ENCODE peak calls at places on chromosomes 3 and 15, in five cellular contexts. P, J, T, O and V are unnamed samples.

GRCh38 chr3:127092368-127092767 is 100.6 kb upstream of the PRR23E start:
- DNase-seq in P (no peak), J (no peak), T (no peak), O (no peak), V (no peak)

GRCh38 chr3:25084016-25084415 is 344.0 kb upstream of the RARB start:
- DNase-seq in P (no peak), J (no peak), T (no peak), O (no peak), V (no peak)

GRCh38 chr15:74405823-74406222 is 27.9 kb downstream of the SEMA7A start:
- DNase-seq in P (peak), J (no peak), T (no peak), O (no peak), V (no peak)

GRCh38 chr15:66024998-66025397 is 155.7 kb downstream of the RAB11A start:
- DNase-seq in P (no peak), J (no peak), T (no peak), O (no peak), V (no peak)

GRCh38 chr15:84685304-84685703 is 27.3 kb upstream of the NMB start:
- DNase-seq in P (peak), J (no peak), T (peak), O (peak), V (peak)

GRCh38 chr3:180229113-180229512 is 192.4 kb upstream of the PEX5L start:
- DNase-seq in P (no peak), J (no peak), T (peak), O (no peak), V (no peak)

GRCh38 chr15:62795171-62795570 is 247.4 kb upstream of the TPM1 start:
- DNase-seq in P (no peak), J (no peak), T (no peak), O (no peak), V (no peak)

GRCh38 chr3:133962879-133963278 is 66.8 kb downstream of the SLCO2A1 start:
- DNase-seq in P (no peak), J (no peak), T (peak), O (no peak), V (peak)

GRCh38 chr3:128950223-128950938 is 43.5 kb downstream of the CFAP92 start:
- DNase-seq in P (no peak), J (no peak), T (peak), O (no peak), V (peak)

GRCh38 chr3:175601521-175601920 is 742.4 kb downstream of the NAALADL2 start:
- DNase-seq in P (no peak), J (no peak), T (no peak), O (no peak), V (no peak)

GRCh38 chr3:39638286-39638685 is 170.8 kb downstream of the MOBP start:
- DNase-seq in P (no peak), J (no peak), T (no peak), O (no peak), V (no peak)

GRCh38 chr15:40487816-40488682 is 17.3 kb downstream of the CHST14 start:
- DNase-seq in P (no peak), J (no peak), T (no peak), O (no peak), V (no peak)

GRCh38 chr15:66456211-66456610 is 41.4 kb downstream of the SNAPC5 start:
- DNase-seq in P (no peak), J (no peak), T (no peak), O (no peak), V (no peak)

GRCh38 chr3:160413613-160414248 is 14.3 kb downstream of the SMC4 start:
- DNase-seq in P (peak), J (peak), T (peak), O (peak), V (peak)

GRCh38 chr15:94066046-94066445 is 165.3 kb upstream of the MCTP2 start:
- DNase-seq in P (no peak), J (no peak), T (no peak), O (no peak), V (no peak)

GRCh38 chr3:123749716-123750115 is 134.4 kb downstream of the MYLK start:
- DNase-seq in P (no peak), J (no peak), T (peak), O (no peak), V (no peak)

GRCh38 chr3:159856496-159857098 is 132.0 kb upstream of the IL12A start:
- DNase-seq in P (no peak), J (no peak), T (no peak), O (peak), V (no peak)

GRCh38 chr15:45399381-45400212 is 21.3 kb upstream of the GATM start:
- DNase-seq in P (no peak), J (no peak), T (peak), O (no peak), V (peak)

GRCh38 chr3:161348791-161349400 is 22.4 kb downstream of the SPTSSB start:
- DNase-seq in P (no peak), J (no peak), T (no peak), O (no peak), V (no peak)

GRCh38 chr15:22918596-22919140 is 61.5 kb downstream of the CYFIP1 start:
- DNase-seq in P (no peak), J (no peak), T (no peak), O (no peak), V (no peak)

GRCh38 chr15:57133127-57133968 is 214.9 kb downstream of the TCF12 start:
- DNase-seq in P (no peak), J (no peak), T (no peak), O (no peak), V (peak)

GRCh38 chr3:187498211-187498610 is 130.0 kb downstream of the RTP4 start:
- DNase-seq in P (no peak), J (no peak), T (no peak), O (no peak), V (no peak)
- TF ChIP-seq CTCF in P (no peak), J (no peak), T (no peak), O (no peak), V (no peak)

GRCh38 chr3:64291345-64291744 is 66.1 kb upstream of the PRICKLE2 start:
- DNase-seq in P (peak), J (no peak), T (peak), O (no peak), V (peak)
- H3K4me3 ChIP-seq in P (no peak), J (no peak), T (no peak), O (no peak), V (no peak)

GRCh38 chr3:98325055-98325454 is 28.6 kb upstream of the OR5K4 start:
- DNase-seq in P (no peak), J (no peak), T (no peak), O (no peak), V (no peak)
- TF ChIP-seq CTCF in P (no peak), J (no peak), T (no peak), O (no peak), V (no peak)

GRCh38 chr3:77943598-77943997 is 903.7 kb downstream of the ROBO2 start:
- DNase-seq in P (no peak), J (no peak), T (no peak), O (no peak), V (no peak)

GRCh38 chr3:77945320-77945719 is 905.4 kb downstream of the ROBO2 start:
- DNase-seq in P (no peak), J (no peak), T (peak), O (no peak), V (no peak)

GRCh38 chr3:77947671-77948070 is 907.8 kb downstream of the ROBO2 start:
- DNase-seq in P (no peak), J (no peak), T (no peak), O (no peak), V (no peak)
- H3K4me3 ChIP-seq in P (no peak), J (no peak), T (no peak), O (no peak), V (no peak)

GRCh38 chr3:124862006-124862405 is 25.2 kb downstream of the ITGB5 start:
- DNase-seq in P (no peak), J (no peak), T (no peak), O (no peak), V (no peak)
- TF ChIP-seq CTCF in P (no peak), J (no peak), T (no peak), O (no peak), V (no peak)

DNA sequence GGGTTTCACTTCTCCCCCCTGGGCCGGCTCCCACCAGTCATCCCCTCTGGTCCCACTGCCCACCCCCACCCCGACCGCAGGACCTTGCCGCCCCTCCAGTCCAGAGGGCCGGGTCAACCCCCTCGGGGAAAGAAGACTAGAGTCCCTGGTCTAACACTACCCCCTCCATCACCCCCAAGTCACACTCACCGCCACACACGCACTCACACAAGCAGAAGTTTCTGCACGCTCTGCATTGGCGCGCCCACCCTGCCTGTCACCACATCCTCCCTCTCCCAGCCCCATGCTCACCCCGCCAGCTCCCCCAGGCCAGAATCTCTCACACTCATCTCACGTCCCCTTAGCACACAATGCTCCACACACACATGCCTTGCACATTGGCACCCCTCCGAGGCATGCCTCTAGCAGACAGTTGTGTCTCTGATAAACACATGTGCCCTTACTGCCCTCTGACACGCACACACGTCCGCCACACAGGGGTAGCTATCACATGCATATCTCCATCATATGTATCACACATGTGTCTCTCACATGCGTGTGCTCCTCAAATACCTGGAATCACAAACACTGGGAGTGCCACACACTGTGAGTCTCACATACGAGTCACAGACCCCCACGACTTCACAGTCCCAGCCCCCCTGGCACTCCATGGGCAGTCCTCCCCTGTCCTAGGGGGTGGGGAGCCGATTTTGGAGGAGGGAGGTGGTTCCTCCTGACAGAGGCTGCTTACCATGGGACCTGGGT is 760 bp downstream of the FBLN2 start:
- DNase-seq in P (no peak), J (no peak), T (no peak), O (no peak), V (no peak)
- H3K4me3 ChIP-seq in P (no peak), J (no peak), T (peak), O (peak), V (peak)

DNA sequence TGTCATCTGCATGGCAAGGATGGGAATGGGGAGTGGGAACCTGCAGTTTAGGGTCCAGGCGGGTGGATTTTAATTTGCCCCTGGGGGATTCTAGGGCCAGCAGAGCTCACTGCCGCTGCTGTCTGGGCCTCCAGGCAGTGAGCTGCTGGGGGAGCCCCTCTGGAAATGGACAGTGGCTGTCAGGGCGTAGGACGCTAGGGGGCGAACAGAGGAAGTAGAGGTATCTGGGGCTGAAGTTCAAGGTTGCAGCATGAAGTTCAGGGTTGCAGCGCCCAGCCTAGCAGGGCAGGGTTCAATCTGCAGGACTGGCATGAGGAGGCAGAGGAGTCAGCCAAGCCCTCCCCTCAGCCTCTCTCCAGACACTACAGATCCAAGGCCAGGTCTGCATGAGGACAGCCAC is 49.5 kb downstream of the APBA2 start:
- DNase-seq in P (no peak), J (no peak), T (no peak), O (no peak), V (no peak)
- TF ChIP-seq CTCF in P (no peak), J (no peak), T (no peak), O (peak), V (peak)

DNA sequence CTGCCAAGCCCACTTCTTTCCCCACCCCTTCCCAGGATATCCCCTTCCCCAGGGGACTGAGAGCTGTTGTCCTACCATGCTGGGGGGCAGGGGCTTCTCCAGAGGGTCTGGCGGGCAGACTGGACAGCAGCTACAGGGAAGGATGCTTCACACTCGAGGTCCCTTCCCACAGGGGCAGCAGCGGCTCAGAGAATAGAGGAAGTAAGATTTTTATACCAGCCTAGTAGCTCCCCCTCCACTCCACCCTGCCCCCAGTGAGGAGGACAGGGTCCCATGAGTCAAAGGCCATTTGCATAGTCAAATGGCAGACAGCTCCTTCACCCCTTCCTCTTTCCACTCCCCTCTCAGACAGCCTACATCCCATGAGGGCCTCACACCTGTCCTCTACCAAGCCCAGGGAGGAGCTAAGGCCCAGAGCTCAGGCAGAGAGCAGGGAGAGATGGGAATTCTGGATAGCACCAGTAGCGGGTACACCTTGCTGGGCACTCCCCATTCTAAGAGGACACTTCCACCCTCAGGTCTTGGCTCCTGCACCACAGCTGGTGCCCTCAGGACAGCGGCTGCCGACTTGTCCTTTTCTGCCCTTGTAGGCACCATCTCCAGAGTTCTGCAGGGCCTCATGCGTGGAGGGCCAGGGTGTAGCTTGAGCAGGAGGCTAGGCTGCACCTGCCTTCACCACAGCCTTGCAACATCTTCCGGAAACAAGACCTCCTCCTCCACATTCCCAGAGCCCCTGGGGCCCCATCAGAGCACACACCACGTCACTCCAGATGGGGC is at the start of gene TLR9:
- DNase-seq in P (no peak), J (no peak), T (no peak), O (no peak), V (no peak)
- H3K4me3 ChIP-seq in P (no peak), J (no peak), T (no peak), O (no peak), V (no peak)

DNA sequence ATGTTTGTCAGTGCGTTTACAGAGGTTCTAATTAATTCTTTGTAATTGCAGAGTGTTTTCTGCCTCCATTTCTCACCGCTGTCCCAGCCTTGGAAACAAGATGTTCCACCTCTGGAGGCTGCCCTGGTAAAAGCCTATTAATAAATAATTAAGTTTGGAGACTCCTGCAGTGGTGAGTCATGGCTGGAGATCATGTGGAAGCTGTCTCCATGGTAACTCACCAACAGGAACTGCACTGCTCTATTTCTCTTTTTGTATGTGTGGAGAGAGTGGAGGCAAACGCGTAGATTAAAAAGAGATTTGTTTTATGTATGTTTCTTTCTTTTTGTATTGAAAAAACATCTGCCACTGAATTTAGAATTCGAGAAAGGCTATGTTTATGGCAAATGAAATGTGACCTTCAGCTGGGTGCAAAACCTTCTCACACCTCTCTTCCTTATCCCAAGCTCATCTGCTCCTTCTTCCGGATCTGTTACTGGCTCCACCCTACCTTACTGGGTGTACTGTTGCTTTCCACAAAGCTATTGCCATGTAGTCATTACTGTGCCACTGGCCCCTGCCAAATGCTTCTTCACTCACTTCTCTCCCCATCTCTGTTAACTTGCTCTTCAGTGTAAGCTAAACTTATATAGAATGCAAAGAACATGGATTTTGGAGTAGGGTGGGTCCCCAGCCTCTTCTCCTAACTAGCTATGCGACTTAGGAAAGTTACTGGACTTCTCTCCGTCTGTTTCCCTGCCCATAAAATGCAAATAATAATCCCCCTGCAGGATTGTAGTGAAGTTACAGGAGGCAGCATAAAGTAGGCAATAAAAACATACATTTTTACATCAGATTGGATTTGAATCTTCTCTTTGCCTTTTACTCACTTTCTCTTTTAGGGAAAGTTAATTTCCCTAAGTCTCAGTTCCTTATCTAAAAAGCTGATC is 778.5 kb downstream of the NTRK3 start:
- DNase-seq in P (peak), J (peak), T (peak), O (no peak), V (peak)
- TF ChIP-seq CTCF in P (no peak), J (no peak), T (peak), O (no peak), V (peak)

GRCh38 chr15:95304116-95304873 is 1026.2 kb upstream of the NR2F2 start:
- DNase-seq in P (no peak), J (no peak), T (peak), O (no peak), V (peak)
- H3K4me3 ChIP-seq in P (no peak), J (no peak), T (peak), O (no peak), V (peak)